ENCODE peak calls at places on chromosomes 16 and 17, in ten cellular contexts. C is EL; N is right lobe of liver; G is stimulated activated CD4-positive, alpha-beta T cell treated with anti-CD3 and anti-CD28 coated beads, Interleukin-4, amount 100 ng/mL, for 48 hours; F is thoracic aorta; X is amygdala; I is stimulated activated effector memory CD8-positive, alpha-beta T cell treated with anti-CD3 and anti-CD28 coated beads, Interleukin-12 subunit alpha, Interleukin-12 subunit beta, amount 100 ng/mL, for 72 hours; W is activated T-cell treated with anti-CD3 and anti-CD28 coated beads for 24 hours; D is EH; A is progenitor cell of endocrine pancreas. Y is an unnamed sample.

GRCh38 chr16:72766506-72766905 is 281.4 kb downstream of the ZFHX3 start:
- DNase-seq in X (no peak), C (no peak), F (no peak), I (no peak), G (no peak), A (no peak), N (no peak), W (no peak), D (no peak), Y (no peak)

GRCh38 chr16:89449726-89450335 is 40.5 kb downstream of the ANKRD11 start:
- DNase-seq in D (peak), A (no peak), I (no peak), F (no peak), C (peak), W (no peak), G (no peak), N (no peak), X (no peak), Y (no peak)

GRCh38 chr16:56203052-56203451 is 11.8 kb downstream of the GNAO1 start:
- DNase-seq in F (no peak), A (no peak), D (peak), C (peak), G (peak), W (peak), N (peak), X (no peak), I (no peak), Y (no peak)

GRCh38 chr16:73176577-73177013 is 128.7 kb upstream of the ZFHX3 start:
- DNase-seq in W (no peak), X (no peak), G (no peak), F (no peak), D (peak), C (peak), N (no peak), A (no peak), I (no peak), Y (no peak)

GRCh38 chr17:39676198-39676819 is 8.1 kb downstream of the PNMT start:
- DNase-seq in A (no peak), D (peak), I (no peak), G (no peak), X (peak), F (peak), N (no peak), C (no peak), W (no peak), Y (no peak)

GRCh38 chr16:80717611-80718010 is 86.8 kb downstream of the CDYL2 start:
- DNase-seq in W (no peak), X (no peak), N (no peak), F (no peak), D (no peak), I (no peak), C (no peak), A (no peak), G (no peak), Y (no peak)

GRCh38 chr17:48615963-48616718 is 1.0 kb upstream of the HOXB8 start:
- DNase-seq in N (no peak), D (no peak), C (no peak), X (no peak), W (no peak), G (no peak), F (no peak), A (no peak), I (no peak), Y (no peak)

GRCh38 chr16:18788828-18789514 is 1.2 kb downstream of the RPS15A start:
- DNase-seq in N (no peak), X (no peak), F (no peak), D (peak), C (no peak), G (no peak), W (no peak), I (no peak), A (no peak), Y (no peak)

GRCh38 chr17:44213403-44214229 is 5.9 kb downstream of the UBTF start:
- DNase-seq in C (no peak), G (no peak), W (no peak), I (no peak), F (no peak), D (no peak), N (no peak), X (no peak), A (no peak), Y (no peak)

GRCh38 chr16:751152-752007 is 9.2 kb upstream of the MSLN start:
- DNase-seq in G (no peak), W (no peak), X (no peak), N (no peak), I (no peak), D (no peak), A (no peak), F (no peak), C (no peak), Y (no peak)

GRCh38 chr16:53132406-53132805 is 77.6 kb downstream of the CHD9 start:
- DNase-seq in N (no peak), A (no peak), C (no peak), G (no peak), W (no peak), X (no peak), D (no peak), F (no peak), I (no peak), Y (no peak)

GRCh38 chr16:6160871-6161270 is 1063.3 kb upstream of the EEF2KMT start:
- DNase-seq in C (no peak), D (peak), W (no peak), A (no peak), N (no peak), X (no peak), G (no peak), I (no peak), F (no peak), Y (no peak)

GRCh38 chr16:25553711-25554436 is 137.9 kb upstream of the HS3ST4 start:
- DNase-seq in F (no peak), G (no peak), I (no peak), C (no peak), D (peak), X (no peak), W (no peak), A (no peak), N (no peak), Y (no peak)

GRCh38 chr17:79028496-79029326 is 4.7 kb downstream of the C1QTNF1 start:
- DNase-seq in W (no peak), C (no peak), X (no peak), I (no peak), F (no peak), A (no peak), G (no peak), N (no peak), D (no peak), Y (peak)

GRCh38 chr17:39591958-39592954 is 15.5 kb downstream of the NEUROD2 start:
- DNase-seq in D (peak), N (no peak), A (peak), C (peak), X (no peak), I (no peak), G (no peak), F (no peak), W (no peak), Y (no peak)

GRCh38 chr17:6467567-6467966 is 23.3 kb downstream of the PIMREG start:
- DNase-seq in C (no peak), A (no peak), W (no peak), N (no peak), X (no peak), G (no peak), I (no peak), D (no peak), F (no peak), Y (no peak)

GRCh38 chr16:73506568-73507056 is 458.7 kb upstream of the ZFHX3 start:
- DNase-seq in C (no peak), W (no peak), F (no peak), N (no peak), I (no peak), G (no peak), A (no peak), X (no peak), D (no peak), Y (no peak)

GRCh38 chr16:50272687-50273381 is 6.5 kb downstream of the ADCY7 start:
- DNase-seq in X (no peak), C (no peak), G (no peak), F (no peak), D (no peak), W (no peak), N (no peak), I (no peak), A (no peak), Y (peak)

GRCh38 chr16:26645629-26646028 is 421.1 kb upstream of the C16orf82 start:
- DNase-seq in C (no peak), F (no peak), G (peak), N (no peak), D (no peak), A (peak), X (no peak), I (peak), W (peak), Y (no peak)

GRCh38 chr17:41647940-41648410 is 23.6 kb upstream of the KRT17 start:
- DNase-seq in C (peak), A (peak), G (peak), W (peak), N (peak), F (peak), I (peak), D (peak), X (peak), Y (peak)

GRCh38 chr17:78873519-78874340 is 29.3 kb downstream of the CEP295NL start:
- DNase-seq in N (no peak), X (peak), C (peak), G (no peak), F (no peak), D (peak), A (no peak), I (no peak), W (no peak), Y (no peak)

GRCh38 chr16:85629853-85630252 is 16.7 kb downstream of the GSE1 start:
- DNase-seq in W (no peak), A (no peak), C (no peak), F (no peak), G (no peak), I (no peak), X (no peak), D (no peak), N (no peak), Y (no peak)

GRCh38 chr16:75943705-75944514 is 217.6 kb upstream of the CPHXL start:
- DNase-seq in C (no peak), I (no peak), F (no peak), A (no peak), G (no peak), D (no peak), X (no peak), N (no peak), W (no peak), Y (no peak)

GRCh38 chr17:76036497-76037380 is 9.6 kb upstream of the EVPL start:
- DNase-seq in I (no peak), N (no peak), C (no peak), A (no peak), D (no peak), X (no peak), W (no peak), F (no peak), G (no peak), Y (peak)

GRCh38 chr17:43771463-43771862 is 7.3 kb downstream of the DUSP3 start:
- DNase-seq in G (no peak), F (no peak), I (no peak), D (no peak), W (no peak), A (no peak), C (no peak), X (no peak), N (no peak), Y (no peak)

GRCh38 chr17:27489045-27489715 is 32.9 kb downstream of the KSR1 start:
- DNase-seq in G (no peak), N (peak), X (no peak), D (peak), I (no peak), F (no peak), W (no peak), A (no peak), C (peak), Y (peak)

GRCh38 chr17:73595068-73595865 is 49.0 kb downstream of the SDK2 start:
- DNase-seq in W (no peak), F (no peak), X (peak), N (no peak), C (no peak), D (peak), I (no peak), A (peak), G (no peak), Y (no peak)

GRCh38 chr17:10620823-10621222 is 36.3 kb downstream of the MYH3 start:
- DNase-seq in N (peak), G (no peak), X (no peak), A (no peak), I (no peak), W (no peak), C (no peak), F (no peak), D (no peak), Y (no peak)

Y was measured in sigmoid colon.